ENCODE peak calls at places on chromosome 17, in nine cellular contexts. D, J, E, A, Z, I, F, Y and B are unnamed samples.

GRCh38 chr17:15946611-15947120 is 1.7 kb downstream of the ADORA2B start:
- DNase-seq in D (no peak), J (no peak), E (peak), A (no peak), Z (no peak), I (no peak), F (no peak), Y (no peak), B (peak)

GRCh38 chr17:31754239-31754945 is 104.7 kb downstream of the COPRS start:
- DNase-seq in D (no peak), J (peak), E (peak), A (peak), Z (peak), I (no peak), F (peak), Y (no peak), B (peak)

GRCh38 chr17:58330544-58330996 is 2.0 kb upstream of the TSPOAP1 start:
- DNase-seq in D (peak), J (no peak), E (no peak), A (no peak), Z (no peak), I (no peak), F (no peak), Y (no peak), B (no peak)

GRCh38 chr17:20103454-20104448 is 94.6 kb downstream of the SPECC1 start:
- DNase-seq in D (no peak), J (no peak), E (peak), A (no peak), Z (no peak), I (no peak), F (no peak), Y (no peak), B (no peak)

GRCh38 chr17:51032850-51033249 is 87.8 kb downstream of the SPAG9 start:
- DNase-seq in D (no peak), J (no peak), E (peak), A (no peak), Z (no peak), I (no peak), F (no peak), Y (no peak), B (no peak)

GRCh38 chr17:46732133-46732532 is 86.4 kb downstream of the WNT3 start:
- DNase-seq in D (no peak), J (no peak), E (no peak), A (no peak), Z (no peak), I (no peak), F (no peak), Y (no peak), B (no peak)

GRCh38 chr17:44039829-44040635 is 25.3 kb upstream of the TMEM101 start:
- DNase-seq in D (no peak), J (no peak), E (no peak), A (peak), Z (no peak), I (no peak), F (no peak), Y (no peak), B (no peak)

GRCh38 chr17:77011173-77012011 is 129.4 kb upstream of the SEC14L1 start:
- DNase-seq in D (peak), J (peak), E (peak), A (peak), Z (peak), I (no peak), F (peak), Y (peak), B (peak)

GRCh38 chr17:30290696-30291570 is 811 bp downstream of the BLMH start:
- DNase-seq in D (peak), J (peak), E (peak), A (no peak), Z (peak), I (no peak), F (peak), Y (peak), B (peak)

GRCh38 chr17:34981538-34982241 is 1.4 kb downstream of the LIG3 start:
- DNase-seq in D (no peak), J (no peak), E (peak), A (peak), Z (peak), I (no peak), F (no peak), Y (no peak), B (no peak)

GRCh38 chr17:43832976-43833829 is at the start of gene MPP3:
- DNase-seq in D (peak), J (peak), E (peak), A (peak), Z (peak), I (peak), F (peak), Y (peak), B (peak)

GRCh38 chr17:50691550-50692447 is 15.9 kb downstream of the ANKRD40 start:
- DNase-seq in D (no peak), J (no peak), E (no peak), A (no peak), Z (no peak), I (no peak), F (no peak), Y (no peak), B (peak)

GRCh38 chr17:15744091-15744676 is 12.1 kb downstream of the TBC1D26 start:
- DNase-seq in D (no peak), J (no peak), E (no peak), A (no peak), Z (no peak), I (no peak), F (no peak), Y (no peak), B (no peak)

GRCh38 chr17:69575346-69575761 is 160.9 kb downstream of the MAP2K6 start:
- DNase-seq in D (no peak), J (peak), E (peak), A (peak), Z (peak), I (no peak), F (peak), Y (peak), B (peak)

GRCh38 chr17:40596261-40596919 is 31.1 kb upstream of the CCR7 start:
- DNase-seq in D (no peak), J (no peak), E (no peak), A (no peak), Z (peak), I (no peak), F (no peak), Y (no peak), B (peak)

GRCh38 chr17:54891176-54891821 is 9.4 kb upstream of the TOM1L1 start:
- DNase-seq in D (no peak), J (peak), E (peak), A (peak), Z (peak), I (no peak), F (peak), Y (peak), B (peak)

GRCh38 chr17:34420254-34420766 is 57.3 kb upstream of the CCL1 start:
- DNase-seq in D (peak), J (peak), E (peak), A (peak), Z (peak), I (peak), F (peak), Y (peak), B (peak)

GRCh38 chr17:67833946-67834631 is 8.8 kb downstream of the BPTF start:
- DNase-seq in D (no peak), J (no peak), E (no peak), A (no peak), Z (no peak), I (no peak), F (no peak), Y (no peak), B (no peak)

GRCh38 chr17:79410681-79411080 is 200.2 kb downstream of the RBFOX3 start:
- DNase-seq in D (no peak), J (no peak), E (no peak), A (no peak), Z (no peak), I (no peak), F (no peak), Y (no peak), B (no peak)

GRCh38 chr17:29383687-29384086 is 6.5 kb upstream of the TAOK1 start:
- DNase-seq in D (no peak), J (no peak), E (no peak), A (no peak), Z (no peak), I (no peak), F (peak), Y (no peak), B (no peak)

GRCh38 chr17:77959926-77960521 is 1.5 kb downstream of the TNRC6C start:
- DNase-seq in D (no peak), J (no peak), E (peak), A (peak), Z (peak), I (no peak), F (no peak), Y (no peak), B (no peak)

GRCh38 chr17:3002538-3003301 is 60.7 kb downstream of the OR1D5 start:
- DNase-seq in D (no peak), J (no peak), E (no peak), A (no peak), Z (peak), I (no peak), F (no peak), Y (peak), B (no peak)

GRCh38 chr17:79664925-79665738 is 54.3 kb upstream of the RBFOX3 start:
- DNase-seq in D (no peak), J (no peak), E (peak), A (no peak), Z (peak), I (peak), F (no peak), Y (peak), B (peak)

GRCh38 chr17:47225911-47226688 is 17.0 kb downstream of the MYL4 start:
- DNase-seq in D (no peak), J (no peak), E (peak), A (peak), Z (peak), I (no peak), F (no peak), Y (no peak), B (no peak)

GRCh38 chr17:76063880-76064546 is 8.3 kb downstream of the SRP68 start:
- DNase-seq in D (no peak), J (no peak), E (no peak), A (no peak), Z (no peak), I (no peak), F (no peak), Y (no peak), B (no peak)

GRCh38 chr17:7048968-7049367 is 5.1 kb upstream of the SLC16A11 start:
- DNase-seq in D (no peak), J (no peak), E (no peak), A (no peak), Z (peak), I (no peak), F (no peak), Y (no peak), B (no peak)

GRCh38 chr17:78400581-78401240 is 22.3 kb downstream of the PGS1 start:
- DNase-seq in D (no peak), J (no peak), E (no peak), A (no peak), Z (no peak), I (no peak), F (no peak), Y (no peak), B (no peak)

GRCh38 chr17:4080686-4081085 is 62.1 kb downstream of the ZZEF1 start:
- DNase-seq in D (no peak), J (no peak), E (no peak), A (no peak), Z (no peak), I (no peak), F (no peak), Y (no peak), B (no peak)

GRCh38 chr17:65750678-65751077 is 189.2 kb upstream of the AXIN2 start:
- DNase-seq in D (peak), J (peak), E (peak), A (peak), Z (peak), I (peak), F (peak), Y (no peak), B (peak)

GRCh38 chr17:46979023-46979870 is at the start of gene RPRML:
- DNase-seq in D (no peak), J (no peak), E (peak), A (no peak), Z (peak), I (no peak), F (peak), Y (peak), B (no peak)

GRCh38 chr17:81285179-81285878 is 9.8 kb downstream of the SLC38A10 start:
- DNase-seq in D (peak), J (peak), E (peak), A (peak), Z (peak), I (peak), F (peak), Y (no peak), B (no peak)

GRCh38 chr17:32774286-32775084 is 102.4 kb downstream of the MYO1D start:
- DNase-seq in D (no peak), J (no peak), E (no peak), A (no peak), Z (no peak), I (no peak), F (no peak), Y (peak), B (no peak)

GRCh38 chr17:73533127-73533526 is 111.1 kb downstream of the SDK2 start:
- DNase-seq in D (no peak), J (no peak), E (no peak), A (no peak), Z (no peak), I (no peak), F (no peak), Y (no peak), B (no peak)

GRCh38 chr17:48586355-48586924 is 3.6 kb downstream of the HOXB3 start:
- DNase-seq in D (no peak), J (no peak), E (no peak), A (no peak), Z (peak), I (no peak), F (no peak), Y (no peak), B (no peak)

GRCh38 chr17:36786867-36787266 is 150.4 kb upstream of the LHX1 start:
- DNase-seq in D (no peak), J (no peak), E (no peak), A (no peak), Z (no peak), I (no peak), F (no peak), Y (no peak), B (no peak)

GRCh38 chr17:16005641-16006040 is 6.0 kb downstream of the TTC19 start:
- DNase-seq in D (no peak), J (no peak), E (no peak), A (no peak), Z (no peak), I (no peak), F (no peak), Y (no peak), B (no peak)